ENCODE peak calls at places on chromosomes 12 and 14, in five cellular contexts. W is endothelial cell of umbilical vein, I is brain microvascular endothelial cell, Z is GM23338, B is psoas muscle. H is an unnamed sample. For H3K27me3, the result is how much of the 10 kb centered on the place peaks cover.

GRCh38 chr12:101018540-101018939 is 191.5 kb downstream of the SLC5A8 start:
- DNase-seq in W (peak), I (peak), B (no peak), Z (peak), H (peak)

GRCh38 chr14:67984274-67984673 is 164.7 kb downstream of the RAD51B start:
- DNase-seq in I (no peak), Z (no peak), W (no peak), B (no peak), H (no peak)

GRCh38 chr14:87944987-87945604 is 47.9 kb downstream of the GALC start:
- DNase-seq in W (peak), B (no peak), I (no peak), Z (peak), H (peak)

GRCh38 chr12:51827925-51828818 is 20.3 kb downstream of the FIGNL2 start:
- DNase-seq in B (no peak), I (no peak), W (peak), Z (no peak), H (no peak)

GRCh38 chr12:55875704-55876103 is 33.0 kb upstream of the MMP19 start:
- DNase-seq in W (no peak), B (no peak), Z (no peak), I (no peak), H (no peak)

GRCh38 chr12:18306311-18306710 is 45.0 kb downstream of the PIK3C2G start:
- DNase-seq in I (no peak), B (no peak), Z (no peak), W (no peak), H (no peak)

GRCh38 chr12:127125607-127126259 is 1141.2 kb upstream of the TMEM132C start:
- DNase-seq in B (no peak), W (no peak), Z (no peak), I (peak), H (no peak)

GRCh38 chr12:92114834-92115233 is 30.8 kb downstream of the BTG1 start:
- DNase-seq in W (no peak), B (no peak), I (no peak), Z (no peak), H (no peak)

GRCh38 chr12:131513606-131514005 is 197.3 kb upstream of the SFSWAP start:
- DNase-seq in Z (no peak), B (no peak), I (no peak), W (no peak), H (no peak)

DNA sequence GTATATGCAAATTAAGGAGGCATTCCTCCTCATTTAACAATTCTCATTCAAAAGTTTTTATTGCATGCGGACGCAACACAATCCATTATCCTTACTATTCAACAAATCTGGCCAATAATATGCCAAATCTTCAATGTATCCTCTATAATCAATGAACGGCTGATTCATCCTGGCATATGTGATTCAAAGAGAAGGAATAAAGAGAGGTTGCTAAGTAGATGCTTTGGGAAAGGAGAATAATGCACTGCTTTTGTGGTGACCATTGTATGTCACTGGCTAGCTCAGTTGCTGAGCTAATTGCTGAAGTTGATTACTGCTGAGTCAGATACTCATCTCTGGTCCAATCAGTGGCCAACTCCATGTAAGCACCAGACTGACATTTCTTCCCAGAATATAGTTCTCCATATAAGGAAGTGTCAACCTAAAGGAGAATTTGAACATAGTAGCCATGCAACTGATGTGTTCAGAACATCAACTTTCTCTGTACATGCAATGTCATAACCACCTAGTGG is 148.0 kb downstream of the PDZRN4 start:
- DNase-seq in B (no peak), Z (no peak), W (no peak), I (no peak), H (no peak)
- H3K27me3 ChIP-seq in B (under half), Z (under half), W (under half), I (under half), H (under half)

DNA sequence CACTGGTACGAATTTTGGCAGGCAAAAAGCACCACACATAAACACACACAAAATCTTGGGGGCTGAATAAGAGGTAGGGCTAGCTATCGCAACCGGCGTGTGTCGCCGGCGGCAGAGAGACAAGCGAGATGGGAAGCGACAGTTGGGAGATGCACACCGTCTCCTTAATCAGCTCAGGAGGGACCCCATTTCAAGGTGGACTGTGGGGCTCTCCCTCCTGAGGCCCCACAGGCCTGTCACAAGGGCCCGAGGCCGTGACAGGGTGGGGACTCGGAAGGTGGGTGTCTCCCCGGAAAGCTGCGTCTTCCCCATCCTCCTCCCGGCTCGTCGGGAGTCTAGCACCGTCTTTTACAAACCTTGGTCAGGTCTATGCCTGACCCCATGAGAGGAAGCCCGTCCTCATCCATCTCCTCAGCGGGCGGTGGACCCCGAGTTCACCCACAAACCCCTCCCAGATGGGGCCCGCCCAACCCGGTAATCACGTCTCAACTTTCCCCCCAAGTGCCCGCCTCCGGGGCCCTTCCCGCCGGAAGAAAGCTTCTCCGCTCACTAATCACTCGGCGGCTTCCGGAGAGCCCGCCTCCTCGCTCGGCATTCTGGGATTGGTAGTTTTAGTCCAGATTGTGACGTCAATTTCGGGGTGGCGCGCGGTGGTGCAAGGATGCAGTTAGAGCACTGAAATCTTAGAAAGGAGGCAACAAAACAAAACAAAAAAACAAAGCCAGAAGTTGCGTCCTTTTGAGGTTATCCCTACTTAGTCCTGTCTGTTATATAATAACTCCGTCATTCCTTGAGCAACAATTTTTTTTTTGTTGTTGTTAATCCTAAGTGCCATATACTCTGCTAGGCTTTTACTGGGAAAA is at the start of gene WASHC3:
- DNase-seq in I (peak), W (peak), B (peak), Z (peak), H (peak)
- TF ChIP-seq CTCF in I (no peak), W (no peak), B (no peak), Z (no peak), H (no peak)

GRCh38 chr12:54206807-54207206 is 18.0 kb upstream of the SMUG1 start:
- DNase-seq in B (no peak), Z (no peak), I (no peak), W (no peak), H (no peak)
- H3K27me3 ChIP-seq in B (under half), Z (half or more), I (under half), W (under half), H (half or more)

GRCh38 chr14:58395565-58395814 is 240 bp upstream of the TOMM20L start:
- DNase-seq in I (no peak), W (no peak), B (no peak), Z (no peak), H (no peak)

GRCh38 chr14:58398895-58399294 is 3.2 kb downstream of the TOMM20L start:
- DNase-seq in W (no peak), B (no peak), Z (no peak), I (no peak), H (no peak)

GRCh38 chr14:58390830-58391229 is 4.9 kb upstream of the TOMM20L start:
- DNase-seq in W (no peak), I (no peak), B (no peak), Z (no peak), H (no peak)

GRCh38 chr14:58398495-58398894 is 2.8 kb downstream of the TOMM20L start:
- DNase-seq in Z (no peak), I (no peak), W (no peak), B (no peak), H (no peak)

GRCh38 chr14:58395815-58396626 is at the start of gene TOMM20L:
- DNase-seq in W (peak), B (peak), Z (peak), I (peak), H (peak)
- TF ChIP-seq CTCF in W (peak), B (peak), Z (peak), I (peak), H (peak)

DNA sequence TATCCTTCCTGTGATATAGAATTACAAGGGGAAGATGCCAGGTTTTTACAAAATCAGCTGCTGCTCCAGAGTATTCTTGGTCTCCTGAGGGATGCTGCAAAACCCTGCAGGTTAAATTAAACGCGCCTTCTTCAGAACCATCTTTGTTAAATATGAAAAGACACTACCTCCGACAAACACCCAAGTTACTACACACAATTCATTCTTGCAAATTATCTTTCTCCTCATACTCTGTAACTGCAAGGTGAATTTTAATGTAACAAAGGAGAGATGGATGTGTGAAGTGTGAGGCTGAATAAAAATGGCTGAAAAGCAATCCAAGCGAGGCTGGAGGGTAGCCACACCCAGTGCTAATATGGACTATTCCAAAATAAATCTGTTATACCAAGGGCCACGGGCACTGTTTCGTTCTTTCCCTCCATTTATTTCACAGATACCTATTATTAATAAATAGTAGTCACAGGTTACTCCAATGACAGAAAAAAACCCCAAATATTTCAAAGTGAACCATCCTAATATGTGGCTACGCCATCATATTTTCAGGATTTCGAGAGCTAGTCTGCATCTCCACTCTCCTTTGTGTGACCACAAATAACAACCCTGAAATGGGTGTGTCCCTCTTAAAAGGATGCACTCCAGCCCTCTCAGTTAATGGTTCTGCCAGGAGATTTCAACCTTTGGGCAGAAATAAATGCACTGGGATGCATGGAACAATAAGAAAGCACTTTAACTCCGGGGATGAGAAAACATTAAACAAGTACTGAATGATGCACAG is 53.0 kb upstream of the CCDC175 start:
- DNase-seq in Z (peak), I (no peak), W (no peak), B (no peak), H (no peak)
- H3K27me3 ChIP-seq in Z (under half), I (under half), W (under half), B (under half), H (under half)

GRCh38 chr12:107560906-107561285 is 124.7 kb upstream of the PWP1 start:
- DNase-seq in I (no peak), Z (no peak), W (no peak), B (no peak), H (no peak)

GRCh38 chr12:107558816-107559382 is 126.7 kb upstream of the PWP1 start:
- DNase-seq in Z (no peak), I (no peak), W (no peak), B (no peak), H (no peak)

GRCh38 chr12:107558141-107558815 is 127.3 kb upstream of the PWP1 start:
- DNase-seq in Z (no peak), I (no peak), B (no peak), W (no peak), H (no peak)

GRCh38 chr12:107557589-107558100 is 128.0 kb upstream of the PWP1 start:
- DNase-seq in B (no peak), I (no peak), Z (no peak), W (no peak), H (no peak)

DNA sequence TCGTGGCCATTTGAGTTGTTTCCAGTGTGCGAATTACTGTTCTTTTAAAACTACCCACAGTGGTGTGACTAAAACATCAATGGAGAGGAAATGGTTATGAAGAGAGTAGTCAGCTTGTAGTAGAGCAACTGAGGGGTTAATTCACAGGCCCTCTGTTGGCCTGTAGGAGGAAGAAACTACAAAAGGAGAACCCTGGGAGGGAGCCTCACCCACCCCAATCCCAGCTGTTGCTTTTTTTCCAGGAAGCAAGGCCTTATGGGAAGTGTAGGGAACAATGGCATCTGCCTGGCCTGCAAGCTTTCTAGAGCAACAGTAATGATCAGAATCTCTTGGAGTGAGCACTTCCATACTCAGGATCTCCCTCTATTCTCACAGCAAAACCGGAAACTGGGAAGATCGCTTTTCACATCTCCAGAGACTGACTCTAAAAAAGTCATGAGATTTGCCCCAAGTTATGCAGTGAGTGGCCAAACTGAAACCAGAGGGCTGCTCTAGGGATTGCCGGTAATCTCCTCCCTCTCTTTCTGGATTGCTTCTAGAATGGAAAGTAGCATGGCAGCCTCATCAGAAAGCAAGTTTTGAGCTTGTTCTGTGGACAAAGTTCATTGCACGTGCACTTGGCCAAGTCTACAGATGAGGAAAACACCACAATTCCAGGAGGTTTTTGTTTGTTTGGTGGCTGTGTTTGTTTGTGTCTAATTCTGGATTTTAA is 125.2 kb upstream of the PWP1 start:
- DNase-seq in B (no peak), I (no peak), W (no peak), Z (peak), H (no peak)
- TF ChIP-seq CTCF in B (no peak), I (peak), W (no peak), Z (peak), H (peak)

GRCh38 chr14:92325835-92326234 is 2.9 kb downstream of the SLC24A4 start:
- DNase-seq in I (no peak), B (no peak), Z (no peak), W (no peak), H (no peak)

GRCh38 chr14:92321701-92322100 is 1.3 kb upstream of the SLC24A4 start:
- DNase-seq in W (no peak), B (no peak), Z (no peak), I (no peak), H (no peak)

GRCh38 chr14:92322516-92322915 is 449 bp upstream of the SLC24A4 start:
- DNase-seq in B (no peak), W (no peak), Z (peak), I (no peak), H (no peak)

GRCh38 chr14:92323916-92324818 is 1.2 kb downstream of the SLC24A4 start:
- DNase-seq in B (no peak), W (no peak), I (no peak), Z (peak), H (no peak)

DNA sequence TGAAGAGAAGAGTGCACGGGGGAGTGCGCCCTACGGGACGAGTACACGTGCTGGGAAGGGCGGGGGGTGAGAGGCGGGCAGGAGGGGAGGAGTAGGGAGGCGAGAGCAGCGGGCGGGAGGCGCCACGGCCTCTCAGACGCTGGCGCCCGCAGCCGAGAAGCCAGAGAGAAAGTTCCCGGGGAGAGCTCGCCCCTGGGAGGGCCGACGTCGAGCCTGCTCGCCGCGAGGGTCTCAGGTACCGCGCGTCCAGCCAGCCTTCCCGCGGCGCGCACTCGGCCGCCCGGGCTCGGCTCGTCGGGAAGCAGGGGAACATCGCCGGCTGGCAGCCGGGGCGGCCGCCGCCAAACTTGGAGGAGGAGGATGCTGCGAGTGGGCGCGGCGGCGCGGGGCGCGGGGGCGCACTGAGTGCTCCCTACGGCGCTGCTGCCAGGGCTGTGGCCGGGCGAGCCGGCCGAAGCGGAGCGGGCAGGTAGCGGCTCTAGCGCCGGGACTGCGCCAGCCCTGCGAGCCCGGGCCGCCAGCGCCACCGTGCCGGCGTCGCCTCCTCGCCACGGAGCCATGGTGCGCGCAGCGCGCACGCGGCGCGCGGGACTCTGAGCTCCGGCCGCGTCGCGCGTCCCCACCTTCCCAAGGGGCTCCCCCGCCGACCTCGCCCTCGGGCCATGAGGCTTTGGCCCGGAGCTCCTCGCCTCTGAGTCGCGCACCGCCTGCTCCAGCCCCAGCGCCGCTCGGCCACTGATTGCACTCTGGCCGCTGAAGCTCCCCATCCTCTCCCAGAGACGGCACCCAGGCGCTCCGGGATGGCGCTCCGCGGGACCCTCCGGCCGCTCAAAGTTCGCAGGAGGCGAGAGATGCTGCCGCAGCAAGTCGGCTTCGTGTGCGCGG is at the start of gene SLC24A4:
- DNase-seq in Z (peak), B (no peak), W (no peak), I (no peak), H (no peak)
- H3K27me3 ChIP-seq in Z (half or more), B (under half), W (under half), I (under half), H (half or more)

GRCh38 chr14:91599966-91600365 is 89.9 kb upstream of the PPP4R3A start:
- DNase-seq in Z (no peak), I (no peak), W (no peak), B (no peak), H (no peak)

DNA sequence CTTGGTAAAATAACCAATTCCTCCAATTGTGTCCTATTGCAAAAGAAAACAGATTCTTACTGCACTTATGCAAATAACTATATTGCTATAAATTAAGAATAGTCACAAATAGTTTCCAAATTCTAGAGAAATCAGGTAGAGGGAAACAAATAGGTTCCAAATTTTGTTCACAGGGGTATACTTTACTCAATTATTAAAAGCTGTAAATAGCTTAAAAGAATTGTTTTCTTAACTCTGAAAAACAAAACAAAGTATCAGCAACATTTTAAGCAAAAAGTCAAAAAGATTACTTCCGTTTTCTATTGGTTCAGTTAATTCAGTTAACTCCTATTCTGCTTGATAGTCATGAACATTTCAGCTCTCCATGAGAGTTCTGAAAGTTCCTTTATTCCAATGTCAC is 85.6 kb upstream of the PPP4R3A start:
- DNase-seq in I (no peak), B (no peak), W (no peak), Z (no peak), H (no peak)
- TF ChIP-seq CTCF in I (no peak), B (no peak), W (no peak), Z (no peak), H (no peak)

H was measured in AG04450.